ENCODE peak calls at places on chromosomes 3 and 15, in five cellular contexts. One of them, this sample, is unnamed.

GRCh38 chr3:13584427-13584891 is 35.5 kb downstream of the FBLN2 start:
- DNase-seq in cardiac muscle cell: no peak
- DNase-seq in coronary artery: no peak
- DNase-seq in transverse colon: no peak
- DNase-seq in prostate gland: no peak
- DNase-seq in this sample: no peak

GRCh38 chr15:32818758-32819405 is 101.1 kb downstream of the GREM1 start:
- DNase-seq in cardiac muscle cell: peak
- DNase-seq in coronary artery: no peak
- DNase-seq in transverse colon: no peak
- DNase-seq in prostate gland: no peak
- DNase-seq in this sample: no peak

GRCh38 chr15:87724330-87724729 is 532.2 kb downstream of the NTRK3 start:
- DNase-seq in cardiac muscle cell: no peak
- DNase-seq in coronary artery: no peak
- DNase-seq in transverse colon: peak
- DNase-seq in prostate gland: no peak
- DNase-seq in this sample: no peak

GRCh38 chr3:183526838-183527420 is 28.6 kb downstream of the KLHL6 start:
- DNase-seq in cardiac muscle cell: no peak
- DNase-seq in coronary artery: no peak
- DNase-seq in transverse colon: no peak
- DNase-seq in prostate gland: no peak
- DNase-seq in this sample: no peak

GRCh38 chr15:44735482-44736260 is 657 bp upstream of the TRIM69 start:
- DNase-seq in cardiac muscle cell: peak
- DNase-seq in coronary artery: no peak
- DNase-seq in transverse colon: peak
- DNase-seq in prostate gland: no peak
- DNase-seq in this sample: no peak

GRCh38 chr15:46525984-46526725 is 891.3 kb downstream of the SQOR start:
- DNase-seq in cardiac muscle cell: no peak
- DNase-seq in coronary artery: no peak
- DNase-seq in transverse colon: peak
- DNase-seq in prostate gland: no peak
- DNase-seq in this sample: no peak

GRCh38 chr3:4953119-4953518 is 26.1 kb upstream of the BHLHE40 start:
- DNase-seq in cardiac muscle cell: no peak
- DNase-seq in coronary artery: no peak
- DNase-seq in transverse colon: no peak
- DNase-seq in prostate gland: no peak
- DNase-seq in this sample: no peak

GRCh38 chr15:57057134-57057930 is 138.9 kb downstream of the TCF12 start:
- DNase-seq in cardiac muscle cell: no peak
- DNase-seq in coronary artery: no peak
- DNase-seq in transverse colon: no peak
- DNase-seq in prostate gland: no peak
- DNase-seq in this sample: no peak

GRCh38 chr3:110814170-110815007 is 257.2 kb upstream of the NECTIN3 start:
- DNase-seq in cardiac muscle cell: peak
- DNase-seq in coronary artery: no peak
- DNase-seq in transverse colon: peak
- DNase-seq in prostate gland: no peak
- DNase-seq in this sample: no peak

GRCh38 chr3:37984596-37984995 is 6.0 kb upstream of the VILL start:
- DNase-seq in cardiac muscle cell: no peak
- DNase-seq in coronary artery: peak
- DNase-seq in transverse colon: no peak
- DNase-seq in prostate gland: no peak
- DNase-seq in this sample: no peak

GRCh38 chr3:126058666-126059065 is 25.3 kb downstream of the SLC41A3 start:
- DNase-seq in cardiac muscle cell: no peak
- DNase-seq in coronary artery: no peak
- DNase-seq in transverse colon: no peak
- DNase-seq in prostate gland: no peak
- DNase-seq in this sample: no peak

GRCh38 chr15:34754674-34755418 is at the start of gene GJD2:
- DNase-seq in cardiac muscle cell: no peak
- DNase-seq in coronary artery: no peak
- DNase-seq in transverse colon: no peak
- DNase-seq in prostate gland: no peak
- DNase-seq in this sample: no peak

GRCh38 chr3:70989174-70989573 is 594.4 kb downstream of the FOXP1 start:
- DNase-seq in cardiac muscle cell: peak
- DNase-seq in coronary artery: no peak
- DNase-seq in transverse colon: no peak
- DNase-seq in prostate gland: no peak
- DNase-seq in this sample: no peak

GRCh38 chr3:37526511-37526910 is 335.2 kb upstream of the CTDSPL start:
- DNase-seq in cardiac muscle cell: peak
- DNase-seq in coronary artery: peak
- DNase-seq in transverse colon: peak
- DNase-seq in prostate gland: peak
- DNase-seq in this sample: peak

GRCh38 chr3:110293660-110294059 is 778.0 kb upstream of the NECTIN3 start:
- DNase-seq in cardiac muscle cell: no peak
- DNase-seq in coronary artery: no peak
- DNase-seq in transverse colon: no peak
- DNase-seq in prostate gland: no peak
- DNase-seq in this sample: no peak

GRCh38 chr15:58331903-58332675 is 99.7 kb upstream of the LIPC start:
- DNase-seq in cardiac muscle cell: peak
- DNase-seq in coronary artery: peak
- DNase-seq in transverse colon: peak
- DNase-seq in prostate gland: peak
- DNase-seq in this sample: peak

GRCh38 chr3:13890377-13891016 is 10.6 kb upstream of the WNT7A start:
- DNase-seq in cardiac muscle cell: no peak
- DNase-seq in coronary artery: no peak
- DNase-seq in transverse colon: no peak
- DNase-seq in prostate gland: peak
- DNase-seq in this sample: peak

DNA sequence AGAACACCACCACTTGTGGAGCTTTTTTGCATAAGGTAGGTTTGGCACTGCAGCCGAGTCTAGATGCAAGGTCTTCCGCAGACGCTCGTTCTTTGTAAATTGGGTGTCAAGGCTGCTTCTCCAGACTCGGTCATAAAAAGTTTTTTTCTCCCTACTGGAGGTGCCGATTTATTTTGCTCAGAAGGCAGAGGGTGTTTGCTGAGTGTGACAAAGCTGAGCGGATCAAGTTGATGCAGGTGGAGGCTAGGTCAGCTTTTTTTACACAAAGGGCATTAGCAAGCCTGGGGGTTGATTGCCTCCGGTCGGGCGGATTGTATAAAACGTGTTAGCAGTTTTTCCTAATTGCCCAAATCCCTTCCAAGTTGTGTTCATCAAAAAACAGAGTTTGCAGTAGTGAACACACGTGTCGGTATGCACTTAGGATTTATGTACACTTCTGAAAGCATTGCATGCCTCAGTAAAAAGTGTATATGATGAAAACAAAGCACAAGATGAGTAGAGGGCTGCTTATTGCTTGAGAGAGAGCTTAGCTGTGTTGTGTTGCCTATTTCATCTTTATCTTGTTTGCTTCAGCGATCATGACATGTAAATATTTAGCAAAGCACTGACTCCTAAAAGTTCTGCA is 2.6 kb downstream of the GPR160 start:
- DNase-seq in cardiac muscle cell: no peak
- DNase-seq in coronary artery: no peak
- DNase-seq in transverse colon: no peak
- DNase-seq in prostate gland: no peak
- DNase-seq in this sample: no peak
- H3K4me3 ChIP-seq in cardiac muscle cell: no peak
- H3K4me3 ChIP-seq in coronary artery: no peak
- H3K4me3 ChIP-seq in transverse colon: peak
- H3K4me3 ChIP-seq in prostate gland: no peak
- H3K4me3 ChIP-seq in this sample: no peak

GRCh38 chr15:74843891-74844299 is 939 bp upstream of the ULK3 start:
- DNase-seq in cardiac muscle cell: no peak
- DNase-seq in coronary artery: no peak
- DNase-seq in transverse colon: no peak
- DNase-seq in prostate gland: no peak
- DNase-seq in this sample: no peak
- H3K4me3 ChIP-seq in cardiac muscle cell: no peak
- H3K4me3 ChIP-seq in coronary artery: peak
- H3K4me3 ChIP-seq in transverse colon: no peak
- H3K4me3 ChIP-seq in prostate gland: no peak
- H3K4me3 ChIP-seq in this sample: no peak

GRCh38 chr3:112013058-112013783 is 14.5 kb downstream of the TAGLN3 start:
- DNase-seq in cardiac muscle cell: peak
- DNase-seq in coronary artery: no peak
- DNase-seq in transverse colon: peak
- DNase-seq in prostate gland: peak
- DNase-seq in this sample: peak
- H3K4me3 ChIP-seq in cardiac muscle cell: no peak
- H3K4me3 ChIP-seq in coronary artery: peak
- H3K4me3 ChIP-seq in transverse colon: no peak
- H3K4me3 ChIP-seq in prostate gland: no peak
- H3K4me3 ChIP-seq in this sample: no peak

GRCh38 chr3:50674349-50675178 is at the start of gene DOCK3:
- DNase-seq in cardiac muscle cell: peak
- DNase-seq in coronary artery: no peak
- DNase-seq in transverse colon: peak
- DNase-seq in prostate gland: peak
- DNase-seq in this sample: no peak
- H3K4me3 ChIP-seq in cardiac muscle cell: peak
- H3K4me3 ChIP-seq in coronary artery: peak
- H3K4me3 ChIP-seq in transverse colon: peak
- H3K4me3 ChIP-seq in prostate gland: peak
- H3K4me3 ChIP-seq in this sample: peak

GRCh38 chr3:101848326-101848725 is 988 bp upstream of the NFKBIZ start:
- DNase-seq in cardiac muscle cell: no peak
- DNase-seq in coronary artery: no peak
- DNase-seq in transverse colon: no peak
- DNase-seq in prostate gland: no peak
- DNase-seq in this sample: no peak
- H3K4me3 ChIP-seq in cardiac muscle cell: peak
- H3K4me3 ChIP-seq in coronary artery: peak
- H3K4me3 ChIP-seq in transverse colon: peak
- H3K4me3 ChIP-seq in prostate gland: no peak
- H3K4me3 ChIP-seq in this sample: no peak

GRCh38 chr15:49427369-49427768 is 4.3 kb downstream of the FGF7 start:
- DNase-seq in cardiac muscle cell: no peak
- DNase-seq in coronary artery: no peak
- DNase-seq in transverse colon: no peak
- DNase-seq in prostate gland: no peak
- DNase-seq in this sample: no peak

GRCh38 chr15:49421991-49422390 is 1.1 kb upstream of the FGF7 start:
- DNase-seq in cardiac muscle cell: peak
- DNase-seq in coronary artery: no peak
- DNase-seq in transverse colon: peak
- DNase-seq in prostate gland: no peak
- DNase-seq in this sample: no peak

GRCh38 chr15:49423021-49423420 is at the start of gene FGF7:
- DNase-seq in cardiac muscle cell: peak
- DNase-seq in coronary artery: no peak
- DNase-seq in transverse colon: no peak
- DNase-seq in prostate gland: no peak
- DNase-seq in this sample: no peak

GRCh38 chr15:49424954-49425353 is 1.9 kb downstream of the FGF7 start:
- DNase-seq in cardiac muscle cell: no peak
- DNase-seq in coronary artery: no peak
- DNase-seq in transverse colon: no peak
- DNase-seq in prostate gland: no peak
- DNase-seq in this sample: no peak

DNA sequence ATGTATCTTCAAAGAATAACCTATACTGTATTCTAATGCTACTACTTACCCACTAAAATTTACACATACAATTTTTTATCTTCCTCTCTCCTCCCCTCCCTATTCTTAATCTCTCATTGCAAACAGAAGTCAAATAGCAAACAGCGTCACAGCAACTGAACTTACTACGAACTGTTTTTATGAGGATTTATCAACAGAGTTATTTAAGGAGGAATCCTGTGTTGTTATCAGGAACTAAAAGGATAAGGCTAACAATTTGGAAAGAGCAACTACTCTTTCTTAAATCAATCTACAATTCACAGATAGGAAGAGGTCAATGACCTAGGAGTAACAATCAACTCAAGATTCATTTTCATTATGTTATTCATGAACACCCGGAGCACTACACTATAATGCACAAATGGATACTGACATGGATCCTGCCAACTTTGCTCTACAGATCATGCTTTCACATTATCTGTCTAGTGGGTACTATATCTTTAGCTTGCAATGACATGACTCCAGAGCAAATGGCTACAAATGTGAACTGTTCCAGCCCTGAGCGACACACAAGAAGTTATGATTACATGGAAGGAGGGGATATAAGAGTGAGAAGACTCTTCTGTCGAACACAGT is 971 bp downstream of the FGF7 start:
- DNase-seq in cardiac muscle cell: peak
- DNase-seq in coronary artery: no peak
- DNase-seq in transverse colon: no peak
- DNase-seq in prostate gland: no peak
- DNase-seq in this sample: no peak
- H3K4me3 ChIP-seq in cardiac muscle cell: peak
- H3K4me3 ChIP-seq in coronary artery: peak
- H3K4me3 ChIP-seq in transverse colon: peak
- H3K4me3 ChIP-seq in prostate gland: peak
- H3K4me3 ChIP-seq in this sample: peak

This sample was measured in lung.